ENCODE peak calls at places on chromosomes 16 and 17, in nine cellular contexts. One of them, this sample, is unnamed. For H3K4me1, the result is how much of the 10 kb centered on the place peaks cover.

GRCh38 chr16:68510775-68511174 is 28.3 kb upstream of the ZFP90 start:
- DNase-seq in cardiac muscle cell: no peak
- DNase-seq in psoas muscle: no peak
- DNase-seq in colonic mucosa: no peak
- DNase-seq in stomach: no peak
- DNase-seq in HCT116: no peak
- DNase-seq in MM.1S: no peak
- DNase-seq in GM23338: no peak
- DNase-seq in breast epithelium: no peak
- DNase-seq in this sample: no peak

GRCh38 chr16:24670623-24671454 is 58.6 kb upstream of the TNRC6A start:
- DNase-seq in MM.1S: no peak
- DNase-seq in GM23338: peak
- DNase-seq in cardiac muscle cell: peak
- DNase-seq in breast epithelium: no peak
- DNase-seq in stomach: no peak
- DNase-seq in HCT116: no peak
- DNase-seq in psoas muscle: peak
- DNase-seq in colonic mucosa: peak
- DNase-seq in this sample: peak

GRCh38 chr17:81124377-81124776 is 40.9 kb upstream of the PVALEF start:
- DNase-seq in colonic mucosa: no peak
- DNase-seq in GM23338: no peak
- DNase-seq in MM.1S: no peak
- DNase-seq in HCT116: no peak
- DNase-seq in psoas muscle: no peak
- DNase-seq in breast epithelium: no peak
- DNase-seq in stomach: no peak
- DNase-seq in cardiac muscle cell: no peak
- DNase-seq in this sample: no peak

GRCh38 chr16:11435576-11435975 is 90.3 kb downstream of the RMI2 start:
- DNase-seq in MM.1S: no peak
- DNase-seq in stomach: no peak
- DNase-seq in breast epithelium: no peak
- DNase-seq in HCT116: no peak
- DNase-seq in GM23338: no peak
- DNase-seq in colonic mucosa: no peak
- DNase-seq in cardiac muscle cell: no peak
- DNase-seq in psoas muscle: no peak
- DNase-seq in this sample: no peak

GRCh38 chr16:3074860-3075545 is 9.6 kb downstream of the IL32 start:
- DNase-seq in breast epithelium: no peak
- DNase-seq in GM23338: no peak
- DNase-seq in psoas muscle: peak
- DNase-seq in HCT116: no peak
- DNase-seq in MM.1S: peak
- DNase-seq in stomach: peak
- DNase-seq in cardiac muscle cell: no peak
- DNase-seq in colonic mucosa: peak
- DNase-seq in this sample: no peak

GRCh38 chr17:17817552-17817947 is 19.2 kb downstream of the SREBF1 start:
- DNase-seq in stomach: no peak
- DNase-seq in psoas muscle: no peak
- DNase-seq in MM.1S: no peak
- DNase-seq in cardiac muscle cell: no peak
- DNase-seq in breast epithelium: no peak
- DNase-seq in colonic mucosa: peak
- DNase-seq in HCT116: no peak
- DNase-seq in GM23338: no peak
- DNase-seq in this sample: no peak

GRCh38 chr16:4682616-4683254 is 10.6 kb upstream of the NUDT16L1 start:
- DNase-seq in GM23338: peak
- DNase-seq in colonic mucosa: no peak
- DNase-seq in HCT116: no peak
- DNase-seq in stomach: peak
- DNase-seq in MM.1S: no peak
- DNase-seq in breast epithelium: peak
- DNase-seq in psoas muscle: peak
- DNase-seq in cardiac muscle cell: peak
- DNase-seq in this sample: peak

GRCh38 chr16:20410153-20410723 is 904 bp downstream of the ACSM5 start:
- DNase-seq in MM.1S: no peak
- DNase-seq in GM23338: no peak
- DNase-seq in stomach: no peak
- DNase-seq in HCT116: no peak
- DNase-seq in breast epithelium: no peak
- DNase-seq in colonic mucosa: no peak
- DNase-seq in psoas muscle: no peak
- DNase-seq in cardiac muscle cell: peak
- DNase-seq in this sample: no peak

GRCh38 chr16:85820604-85821372 is 21.3 kb downstream of the COX4I1 start:
- DNase-seq in stomach: no peak
- DNase-seq in breast epithelium: no peak
- DNase-seq in GM23338: no peak
- DNase-seq in MM.1S: no peak
- DNase-seq in colonic mucosa: no peak
- DNase-seq in HCT116: peak
- DNase-seq in psoas muscle: no peak
- DNase-seq in cardiac muscle cell: no peak
- DNase-seq in this sample: no peak

GRCh38 chr17:13462161-13462560 is 139.6 kb downstream of the HS3ST3A1 start:
- DNase-seq in GM23338: no peak
- DNase-seq in HCT116: no peak
- DNase-seq in stomach: no peak
- DNase-seq in psoas muscle: no peak
- DNase-seq in colonic mucosa: no peak
- DNase-seq in breast epithelium: no peak
- DNase-seq in cardiac muscle cell: peak
- DNase-seq in MM.1S: no peak
- DNase-seq in this sample: no peak

GRCh38 chr16:25713785-25714570 is 22.2 kb downstream of the HS3ST4 start:
- DNase-seq in psoas muscle: no peak
- DNase-seq in MM.1S: no peak
- DNase-seq in GM23338: no peak
- DNase-seq in colonic mucosa: no peak
- DNase-seq in stomach: no peak
- DNase-seq in cardiac muscle cell: no peak
- DNase-seq in HCT116: no peak
- DNase-seq in breast epithelium: no peak
- DNase-seq in this sample: no peak

GRCh38 chr17:59893617-59894100 is 738 bp downstream of the RPS6KB1 start:
- DNase-seq in GM23338: peak
- DNase-seq in colonic mucosa: peak
- DNase-seq in breast epithelium: no peak
- DNase-seq in MM.1S: peak
- DNase-seq in psoas muscle: no peak
- DNase-seq in stomach: no peak
- DNase-seq in HCT116: no peak
- DNase-seq in cardiac muscle cell: peak
- DNase-seq in this sample: peak

GRCh38 chr16:23608194-23608593 is 12.1 kb upstream of the NDUFAB1 start:
- DNase-seq in stomach: no peak
- DNase-seq in psoas muscle: no peak
- DNase-seq in GM23338: no peak
- DNase-seq in HCT116: no peak
- DNase-seq in MM.1S: no peak
- DNase-seq in cardiac muscle cell: peak
- DNase-seq in colonic mucosa: no peak
- DNase-seq in breast epithelium: no peak
- DNase-seq in this sample: no peak

GRCh38 chr16:65601781-65602180 is 479.9 kb upstream of the CDH11 start:
- DNase-seq in MM.1S: no peak
- DNase-seq in stomach: no peak
- DNase-seq in GM23338: no peak
- DNase-seq in colonic mucosa: no peak
- DNase-seq in breast epithelium: no peak
- DNase-seq in psoas muscle: no peak
- DNase-seq in cardiac muscle cell: peak
- DNase-seq in HCT116: no peak
- DNase-seq in this sample: no peak

GRCh38 chr17:79970576-79971068 is 65.0 kb downstream of the TBC1D16 start:
- DNase-seq in HCT116: peak
- DNase-seq in cardiac muscle cell: peak
- DNase-seq in psoas muscle: no peak
- DNase-seq in GM23338: peak
- DNase-seq in MM.1S: peak
- DNase-seq in colonic mucosa: peak
- DNase-seq in breast epithelium: peak
- DNase-seq in stomach: peak
- DNase-seq in this sample: no peak

GRCh38 chr17:79968116-79968515 is 67.6 kb downstream of the TBC1D16 start:
- DNase-seq in GM23338: no peak
- DNase-seq in cardiac muscle cell: no peak
- DNase-seq in stomach: no peak
- DNase-seq in breast epithelium: peak
- DNase-seq in colonic mucosa: no peak
- DNase-seq in MM.1S: no peak
- DNase-seq in HCT116: no peak
- DNase-seq in psoas muscle: no peak
- DNase-seq in this sample: no peak

GRCh38 chr17:79969906-79970305 is 65.8 kb downstream of the TBC1D16 start:
- DNase-seq in MM.1S: no peak
- DNase-seq in colonic mucosa: no peak
- DNase-seq in GM23338: no peak
- DNase-seq in psoas muscle: no peak
- DNase-seq in breast epithelium: no peak
- DNase-seq in HCT116: no peak
- DNase-seq in stomach: no peak
- DNase-seq in cardiac muscle cell: no peak
- DNase-seq in this sample: no peak

GRCh38 chr17:79965806-79966205 is 69.9 kb downstream of the TBC1D16 start:
- DNase-seq in MM.1S: no peak
- DNase-seq in breast epithelium: peak
- DNase-seq in cardiac muscle cell: no peak
- DNase-seq in GM23338: no peak
- DNase-seq in stomach: peak
- DNase-seq in HCT116: no peak
- DNase-seq in colonic mucosa: no peak
- DNase-seq in psoas muscle: no peak
- DNase-seq in this sample: no peak

GRCh38 chr17:79966681-79967080 is 69.0 kb downstream of the TBC1D16 start:
- DNase-seq in GM23338: no peak
- DNase-seq in psoas muscle: no peak
- DNase-seq in MM.1S: no peak
- DNase-seq in HCT116: no peak
- DNase-seq in stomach: no peak
- DNase-seq in colonic mucosa: no peak
- DNase-seq in breast epithelium: no peak
- DNase-seq in cardiac muscle cell: peak
- DNase-seq in this sample: no peak
- H3K4me1 ChIP-seq in GM23338: under half
- H3K4me1 ChIP-seq in psoas muscle: under half
- H3K4me1 ChIP-seq in MM.1S: under half
- H3K4me1 ChIP-seq in HCT116: under half
- H3K4me1 ChIP-seq in stomach: under half
- H3K4me1 ChIP-seq in colonic mucosa: under half
- H3K4me1 ChIP-seq in breast epithelium: under half
- H3K4me1 ChIP-seq in cardiac muscle cell: under half
- H3K4me1 ChIP-seq in this sample: under half

GRCh38 chr17:73302189-73302588 is 9.6 kb downstream of the CDC42EP4 start:
- DNase-seq in GM23338: no peak
- DNase-seq in HCT116: no peak
- DNase-seq in breast epithelium: no peak
- DNase-seq in cardiac muscle cell: peak
- DNase-seq in colonic mucosa: no peak
- DNase-seq in MM.1S: no peak
- DNase-seq in stomach: no peak
- DNase-seq in psoas muscle: no peak
- DNase-seq in this sample: no peak
- H3K4me3 ChIP-seq in GM23338: no peak
- H3K4me3 ChIP-seq in HCT116: no peak
- H3K4me3 ChIP-seq in breast epithelium: no peak
- H3K4me3 ChIP-seq in cardiac muscle cell: no peak
- H3K4me3 ChIP-seq in colonic mucosa: no peak
- H3K4me3 ChIP-seq in MM.1S: no peak
- H3K4me3 ChIP-seq in stomach: no peak
- H3K4me3 ChIP-seq in psoas muscle: no peak
- H3K4me3 ChIP-seq in this sample: no peak

DNA sequence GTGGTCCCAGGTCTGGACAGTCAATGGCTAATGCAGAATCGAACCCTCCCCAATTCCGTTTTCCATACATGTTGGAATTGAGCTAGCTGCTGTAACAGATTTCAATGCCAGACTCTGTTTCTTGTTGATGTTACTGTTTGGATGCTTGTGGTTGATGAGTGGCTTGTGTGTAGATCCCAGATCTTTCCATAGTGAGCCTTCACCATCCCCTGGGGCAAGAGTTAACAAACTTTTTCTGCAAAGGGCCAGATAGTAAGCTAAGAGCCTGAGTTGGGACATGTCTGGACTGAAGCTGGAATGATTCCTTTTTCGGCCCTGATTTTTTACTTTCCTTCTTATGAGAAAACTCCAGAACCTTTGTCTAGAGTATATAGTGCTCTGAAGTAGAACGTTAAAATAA is 296.3 kb downstream of the CPPED1 start:
- DNase-seq in breast epithelium: no peak
- DNase-seq in MM.1S: no peak
- DNase-seq in HCT116: no peak
- DNase-seq in GM23338: no peak
- DNase-seq in cardiac muscle cell: no peak
- DNase-seq in colonic mucosa: no peak
- DNase-seq in psoas muscle: no peak
- DNase-seq in stomach: no peak
- DNase-seq in this sample: no peak
- TF ChIP-seq CTCF in breast epithelium: no peak
- TF ChIP-seq CTCF in MM.1S: no peak
- TF ChIP-seq CTCF in HCT116: no peak
- TF ChIP-seq CTCF in GM23338: no peak
- TF ChIP-seq CTCF in cardiac muscle cell: no peak
- TF ChIP-seq CTCF in colonic mucosa: no peak
- TF ChIP-seq CTCF in psoas muscle: no peak
- TF ChIP-seq CTCF in stomach: no peak
- TF ChIP-seq CTCF in this sample: no peak

GRCh38 chr16:30064746-30065111 is 831 bp upstream of the ALDOA start:
- DNase-seq in stomach: no peak
- DNase-seq in MM.1S: no peak
- DNase-seq in breast epithelium: no peak
- DNase-seq in cardiac muscle cell: no peak
- DNase-seq in HCT116: no peak
- DNase-seq in colonic mucosa: no peak
- DNase-seq in GM23338: no peak
- DNase-seq in psoas muscle: no peak
- DNase-seq in this sample: no peak
- H3K4me1 ChIP-seq in stomach: half or more
- H3K4me1 ChIP-seq in MM.1S: under half
- H3K4me1 ChIP-seq in breast epithelium: under half
- H3K4me1 ChIP-seq in cardiac muscle cell: under half
- H3K4me1 ChIP-seq in HCT116: under half
- H3K4me1 ChIP-seq in colonic mucosa: under half
- H3K4me1 ChIP-seq in GM23338: under half
- H3K4me1 ChIP-seq in psoas muscle: half or more
- H3K4me1 ChIP-seq in this sample: half or more

This sample was measured in gastrocnemius medialis.